ENCODE peak calls at places on chromosomes 2 and 18, in ten cellular contexts. S is upper lobe of left lung, O is SK-N-SH, Q is transverse colon, B is HepG2, A is GM12878, C is tibial nerve, X is ovary, Y is K562, Z is A549. H is an unnamed sample.

GRCh38 chr2:196504788-196505187 is 134.7 kb upstream of the CCDC150 start:
- DNase-seq in S (no peak), O (no peak), Q (no peak), B (no peak), A (no peak), C (no peak), X (no peak), Y (no peak), Z (no peak), H (no peak)

GRCh38 chr2:239018291-239019192 is 170.7 kb downstream of the TWIST2 start:
- DNase-seq in S (no peak), O (no peak), Q (no peak), B (no peak), A (no peak), C (no peak), X (no peak), Y (no peak), Z (no peak), H (no peak)

GRCh38 chr18:10320848-10321247 is 133.6 kb upstream of the APCDD1 start:
- DNase-seq in S (no peak), O (no peak), Q (no peak), B (no peak), A (no peak), C (peak; percentile 7), X (no peak), Y (no peak), Z (no peak), H (no peak)

GRCh38 chr2:34570266-34570872 is 971.3 kb upstream of the FAM98A start:
- DNase-seq in S (peak; percentile 25), O (peak; percentile 14), Q (peak; percentile 10), B (peak; percentile 53), A (no peak), C (no peak), X (no peak), Y (no peak), Z (peak; percentile 47), H (peak; percentile 40)

GRCh38 chr2:237723613-237724012 is 75.0 kb upstream of the RBM44 start:
- DNase-seq in S (no peak), O (peak; percentile 62), Q (peak; percentile 90), B (peak; percentile 74), A (no peak), C (no peak), X (no peak), Y (peak; percentile 47), Z (peak; percentile 72), H (peak; percentile 57)

GRCh38 chr18:8798996-8799395 is 93.6 kb downstream of the MTCL1 start:
- DNase-seq in S (no peak), O (peak; percentile 87), Q (peak; percentile 65), B (no peak), A (no peak), C (no peak), X (no peak), Y (no peak), Z (peak; percentile 50), H (peak; percentile 51)

GRCh38 chr2:67716895-67717294 is 319.8 kb downstream of the ETAA1 start:
- DNase-seq in S (no peak), O (no peak), Q (no peak), B (no peak), A (no peak), C (no peak), X (no peak), Y (no peak), Z (no peak), H (no peak)

GRCh38 chr2:112021781-112022231 is 33.3 kb upstream of the TMEM87B start:
- DNase-seq in S (no peak), O (no peak), Q (no peak), B (no peak), A (no peak), C (no peak), X (no peak), Y (peak; percentile 59), Z (no peak), H (no peak)

GRCh38 chr2:186443851-186444250 is 42.2 kb upstream of the ZC3H15 start:
- DNase-seq in S (no peak), O (no peak), Q (no peak), B (no peak), A (no peak), C (no peak), X (no peak), Y (no peak), Z (no peak), H (no peak)

DNA sequence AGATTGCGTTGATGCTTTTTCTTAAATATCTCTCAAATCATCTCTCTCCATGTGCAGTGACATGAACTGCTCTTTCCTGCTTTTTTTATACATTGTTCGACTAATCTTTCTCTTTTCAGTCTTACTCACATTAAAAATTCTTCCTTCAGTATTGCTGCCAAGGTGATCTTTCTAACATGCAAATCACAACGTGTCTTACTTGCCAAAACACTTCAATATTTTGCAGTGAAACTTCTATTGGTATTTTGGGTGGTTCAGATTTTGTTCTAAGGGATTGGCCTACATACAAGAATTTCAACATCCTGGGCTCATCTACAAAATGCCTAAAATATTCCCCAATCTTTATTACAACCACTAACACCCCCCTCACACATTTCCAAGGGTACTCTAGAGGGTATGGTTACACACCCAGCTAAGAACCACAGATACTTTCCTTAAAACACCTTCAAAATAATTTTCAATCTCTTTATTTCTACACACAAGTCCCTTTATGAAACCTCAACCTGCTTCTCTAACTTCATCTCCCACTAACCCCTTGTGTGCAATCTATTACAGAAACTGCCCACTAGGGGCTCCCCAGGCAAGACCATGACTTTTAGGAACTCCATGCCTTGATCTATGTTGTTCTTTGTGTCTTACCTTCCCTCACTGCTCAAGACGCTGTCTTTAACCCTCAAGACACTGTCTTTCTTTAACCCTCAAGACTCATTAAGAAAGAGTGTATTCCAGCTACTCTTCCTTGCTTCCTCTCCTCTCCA is 50.9 kb downstream of the COL3A1 start:
- DNase-seq in S (no peak), O (no peak), Q (no peak), B (peak; percentile 18), A (no peak), C (no peak), X (no peak), Y (no peak), Z (peak; percentile 42), H (no peak)
- TF ChIP-seq EP300 in S (no peak), O (no peak), Q (no peak), B (no peak), A (no peak), C (no peak), X (no peak), Y (no peak), Z (no peak), H (no peak)

GRCh38 chr2:233361298-233361697 is 7.0 kb downstream of the DGKD start:
- DNase-seq in S (no peak), O (no peak), Q (no peak), B (no peak), A (no peak), C (no peak), X (no peak), Y (no peak), Z (no peak), H (no peak)

GRCh38 chr2:233359823-233360222 is 5.5 kb downstream of the DGKD start:
- DNase-seq in S (no peak), O (no peak), Q (peak; percentile 4), B (no peak), A (no peak), C (no peak), X (no peak), Y (no peak), Z (no peak), H (no peak)

GRCh38 chr2:233363744-233364235 is 9.5 kb downstream of the DGKD start:
- DNase-seq in S (no peak), O (no peak), Q (no peak), B (no peak), A (no peak), C (no peak), X (no peak), Y (no peak), Z (no peak), H (no peak)

GRCh38 chr2:233360771-233361176 is 6.5 kb downstream of the DGKD start:
- DNase-seq in S (no peak), O (no peak), Q (peak; percentile 1), B (peak; percentile 43), A (no peak), C (no peak), X (no peak), Y (peak; percentile 44), Z (no peak), H (no peak)

DNA sequence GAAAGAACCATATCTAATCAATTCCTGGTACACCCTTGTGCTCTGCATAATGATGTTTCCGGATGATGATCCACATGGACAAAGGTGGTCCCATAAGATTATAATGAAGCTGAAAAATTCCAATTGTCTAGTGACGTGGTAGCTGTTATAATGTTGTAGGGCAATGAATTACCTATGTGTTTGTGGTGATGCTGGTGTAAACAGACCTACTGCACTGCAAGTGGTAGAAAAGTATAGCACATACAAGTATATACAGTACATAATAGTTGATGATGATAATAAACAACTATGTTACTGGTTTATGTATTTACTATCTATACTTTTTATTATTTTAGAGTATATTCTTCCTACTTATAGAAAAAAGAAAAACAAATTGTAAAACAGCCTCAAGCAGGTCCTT is 8.4 kb downstream of the DGKD start:
- DNase-seq in S (no peak), O (no peak), Q (no peak), B (no peak), A (no peak), C (no peak), X (no peak), Y (no peak), Z (no peak), H (no peak)
- H3K4me1 ChIP-seq in S (no peaks in the 10 kb centered on the region), O (no peaks in the 10 kb centered on the region), Q (no peaks in the 10 kb centered on the region), B (peaks cover 38% of the 10 kb centered on the region), A (peaks cover 8% of the 10 kb centered on the region), C (no peaks in the 10 kb centered on the region), X (no peaks in the 10 kb centered on the region), Y (peaks cover 17% of the 10 kb centered on the region), Z (peaks cover 37% of the 10 kb centered on the region), H (peaks cover 12% of the 10 kb centered on the region)

DNA sequence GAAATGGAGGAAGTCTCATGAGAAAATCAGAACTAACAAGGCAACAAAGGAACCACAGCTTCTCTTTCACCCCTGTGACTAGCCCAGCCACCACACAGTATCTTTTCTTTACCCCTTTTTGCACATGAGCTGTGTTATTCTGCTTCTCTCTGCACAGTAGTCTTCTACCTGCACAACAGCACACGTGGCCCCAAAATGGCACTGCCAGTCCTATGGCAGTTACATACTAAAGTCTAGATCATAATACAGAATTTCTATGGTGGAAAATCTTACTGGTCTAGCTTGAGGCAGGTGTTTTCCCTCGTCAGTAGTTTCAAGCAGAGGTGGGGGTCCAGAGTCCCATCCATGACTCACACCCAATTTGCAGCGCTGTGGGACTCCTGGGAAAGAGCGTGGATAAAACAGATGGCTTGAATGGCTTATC is 177.7 kb downstream of the DIS3L2 start:
- DNase-seq in S (no peak), O (no peak), Q (no peak), B (no peak), A (no peak), C (no peak), X (no peak), Y (no peak), Z (no peak), H (no peak)
- TF ChIP-seq EP300 in S (no peak), O (no peak), Q (no peak), B (no peak), A (no peak), C (no peak), X (no peak), Y (no peak), Z (no peak), H (no peak)

DNA sequence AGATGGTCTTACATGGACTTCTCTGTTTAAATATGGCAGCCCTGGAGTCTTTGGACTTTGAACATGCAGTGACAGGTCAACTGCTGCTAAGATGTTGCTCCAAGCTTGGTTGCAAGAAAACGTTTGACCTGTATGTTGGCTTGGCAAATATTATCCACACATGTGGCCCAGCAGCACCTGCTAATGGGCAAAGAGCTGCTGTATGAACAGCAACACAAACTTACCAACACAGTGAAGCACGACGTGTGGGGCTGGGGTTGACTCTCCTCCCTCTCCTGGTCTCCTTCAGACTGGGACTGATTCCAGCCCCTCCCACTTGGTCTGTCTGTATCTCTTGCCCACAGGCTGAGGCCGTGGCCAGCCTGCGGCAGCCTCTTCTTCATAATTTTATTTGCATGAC is 3.8 kb downstream of the KCNE4 start:
- DNase-seq in S (no peak), O (no peak), Q (no peak), B (no peak), A (no peak), C (no peak), X (peak; percentile 49), Y (peak; percentile 73), Z (no peak), H (peak; percentile 40)
- H3K4me1 ChIP-seq in S (peaks cover 3% of the 10 kb centered on the region), O (peaks cover 44% of the 10 kb centered on the region), Q (peaks cover 6% of the 10 kb centered on the region), B (no peaks in the 10 kb centered on the region), A (no peaks in the 10 kb centered on the region), C (peaks cover 59% of the 10 kb centered on the region), X (peaks cover 12% of the 10 kb centered on the region), Y (peaks cover 44% of the 10 kb centered on the region), Z (peaks cover 27% of the 10 kb centered on the region), H (peaks cover 37% of the 10 kb centered on the region)